ENCODE peak calls at places on chromosome 6, in seven cellular contexts. I is neuronal stem cell, B is IMR-90, X is H9, U is H1, T is trophoblast cell, Y is mesenchymal stem cell. J is an unnamed sample.
A peak's percentile ranks its signal among the peaks of the same experiment; 100 is the strongest.

GRCh38 chr6:126661646-126662045 is 321.7 kb downstream of the CENPW start:
- DNase-seq in I (no peak), B (peak; percentile 87), X (no peak), U (no peak), T (no peak), Y (peak; percentile 59), J (no peak)

GRCh38 chr6:140256213-140256612 is 881.8 kb upstream of the CITED2 start:
- DNase-seq in X (no peak), B (peak; percentile 3), U (no peak), I (no peak), T (no peak), Y (no peak), J (peak; percentile 38)

GRCh38 chr6:52724406-52725121 is 38.7 kb downstream of the GSTA2 start:
- DNase-seq in X (peak; percentile 71), B (peak; percentile 60), I (peak; percentile 20), Y (peak; percentile 69), U (peak; percentile 75), T (peak; percentile 91), J (peak; percentile 81)

GRCh38 chr6:340991-341827 is 48.9 kb downstream of the DUSP22 start:
- DNase-seq in B (no peak), I (no peak), X (no peak), T (peak; percentile 45), Y (no peak), U (no peak), J (no peak)

GRCh38 chr6:29759457-29759856 is 36.2 kb downstream of the HLA-F start:
- DNase-seq in I (no peak), T (no peak), Y (no peak), X (peak; percentile 94), B (no peak), U (peak; percentile 64), J (peak; percentile 90)

GRCh38 chr6:159691133-159691962 is 1.7 kb downstream of the SOD2 start:
- DNase-seq in B (peak; percentile 92), U (no peak), Y (peak; percentile 97), X (no peak), T (peak; percentile 91), I (no peak), J (peak; percentile 58)

GRCh38 chr6:134766497-134766896 is 183.4 kb downstream of the ALDH8A1 start:
- DNase-seq in Y (no peak), T (no peak), I (no peak), U (no peak), B (no peak), X (no peak), J (no peak)

GRCh38 chr6:151379933-151380847 is 11.2 kb downstream of the ZBTB2 start:
- DNase-seq in U (no peak), B (no peak), X (no peak), Y (peak; percentile 25), I (no peak), T (no peak), J (no peak)

GRCh38 chr6:90078513-90079289 is 184.4 kb downstream of the GJA10 start:
- DNase-seq in B (no peak), T (peak; percentile 75), X (no peak), I (no peak), Y (no peak), U (no peak), J (no peak)

GRCh38 chr6:21005816-21006553 is 471.7 kb downstream of the CDKAL1 start:
- DNase-seq in U (no peak), Y (peak; percentile 81), B (peak; percentile 94), I (no peak), X (no peak), T (no peak), J (no peak)

GRCh38 chr6:165850434-165851019 is 187.5 kb upstream of the PDE10A start:
- DNase-seq in X (peak; percentile 57), Y (peak; percentile 51), B (peak; percentile 57), U (peak; percentile 86), I (peak; percentile 53), T (peak; percentile 88), J (peak; percentile 51)

GRCh38 chr6:95576218-95576617 is 1.1 kb upstream of the MANEA start:
- DNase-seq in X (no peak), I (no peak), U (no peak), Y (no peak), T (no peak), B (no peak), J (no peak)

DNA sequence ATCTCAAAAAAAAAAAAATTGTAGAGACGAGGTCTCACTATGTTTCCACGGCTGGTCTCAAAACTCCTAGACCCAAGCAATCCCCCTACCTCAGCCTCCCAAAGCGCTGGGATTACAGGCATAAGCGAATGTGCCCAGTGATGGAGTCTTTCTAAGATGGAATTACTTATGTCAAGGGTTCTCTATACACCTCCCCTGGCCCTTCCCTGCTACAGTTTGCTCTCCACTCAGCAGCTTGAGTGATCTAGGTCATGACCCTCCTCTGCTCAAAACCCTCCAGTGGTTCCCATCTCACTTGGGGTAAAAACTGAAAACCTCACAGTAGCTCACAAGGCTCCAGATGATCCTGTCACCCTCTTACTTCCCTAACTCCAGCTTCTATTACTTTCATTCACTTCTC is 1.8 kb upstream of the DNPH1 start:
- DNase-seq in I (no peak), U (no peak), Y (no peak), X (no peak), T (no peak), B (no peak), J (no peak)
- H3K23ac ChIP-seq in I (no peak overlapping the region), U (no peak overlapping the region), Y (no peak overlapping the region), X (no peak overlapping the region), T (no peak overlapping the region), B (no peak overlapping the region), J (no peak overlapping the region)

GRCh38 chr6:148044921-148045320 is 297.7 kb upstream of the SASH1 start:
- DNase-seq in Y (peak; percentile 14), X (no peak), I (no peak), T (no peak), B (peak; percentile 5), U (no peak), J (no peak)
- H3K27ac ChIP-seq in Y (no peak overlapping the region), X (no peak overlapping the region), I (no peak overlapping the region), T (no peak overlapping the region), B (no peak overlapping the region), U (no peak overlapping the region), J (no peak overlapping the region)

DNA sequence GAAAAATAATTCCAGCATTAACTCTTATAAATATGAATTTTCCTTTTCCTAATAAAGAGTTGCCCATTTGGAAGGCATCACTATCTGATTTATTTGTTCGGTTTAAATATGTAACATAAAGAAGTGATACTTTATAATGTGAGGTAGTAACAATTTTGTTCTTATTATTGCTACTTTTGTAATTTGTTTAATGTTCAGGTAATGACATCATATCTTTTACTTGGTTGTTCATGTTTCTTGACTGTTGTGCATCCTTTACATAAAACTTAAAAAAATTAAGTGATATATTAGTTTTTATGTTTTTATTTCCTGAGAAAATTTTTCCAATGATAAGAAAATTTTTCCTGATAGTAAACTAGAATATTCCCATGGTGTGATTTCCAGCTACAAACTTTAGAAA is 124.6 kb downstream of the AFG1L start:
- DNase-seq in T (no peak), B (no peak), X (no peak), I (no peak), U (no peak), Y (no peak), J (no peak)
- H2BK5ac ChIP-seq in T (no peak overlapping the region), B (no peak overlapping the region), X (no peak overlapping the region), I (no peak overlapping the region), U (no peak overlapping the region), Y (no peak overlapping the region), J (no peak overlapping the region)

GRCh38 chr6:143236151-143236788 is 175.6 kb downstream of the AIG1 start:
- DNase-seq in B (peak; percentile 31), Y (no peak), T (peak; percentile 61), U (no peak), I (no peak), X (peak; percentile 38), J (peak; percentile 22)
- H3K23ac ChIP-seq in B (no peak overlapping the region), Y (no peak overlapping the region), T (no peak overlapping the region), U (no peak overlapping the region), I (no peak overlapping the region), X (no peak overlapping the region), J (no peak overlapping the region)

DNA sequence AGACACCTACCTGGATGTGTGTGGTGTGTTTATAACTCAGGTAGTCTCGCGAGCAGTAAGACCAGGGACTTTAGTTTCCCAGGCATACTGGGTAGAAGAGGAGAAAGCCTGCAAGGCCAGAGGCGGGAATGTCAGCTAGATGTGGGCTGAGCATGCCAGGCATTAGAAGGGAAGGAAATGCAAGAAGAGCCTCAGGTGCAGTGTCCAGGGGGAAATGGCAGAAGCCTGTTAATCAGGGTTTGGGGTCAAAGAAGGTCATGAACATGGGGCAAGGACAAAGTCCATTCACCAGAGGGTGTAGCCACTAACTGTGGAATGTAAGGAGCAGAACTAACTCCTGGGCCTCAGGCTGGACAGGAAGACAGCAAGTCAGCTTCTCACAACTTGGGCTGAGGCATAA is 305.0 kb downstream of the SMOC2 start:
- DNase-seq in I (no peak), Y (no peak), B (no peak), U (no peak), X (no peak), T (peak; percentile 37), J (no peak)
- H3K27ac ChIP-seq in I (no peak overlapping the region), Y (no peak overlapping the region), B (no peak overlapping the region), U (no peak overlapping the region), X (no peak overlapping the region), T (no peak overlapping the region), J (no peak overlapping the region)

GRCh38 chr6:132089173-132089572 is 138.0 kb upstream of the CCN2 start:
- DNase-seq in T (no peak), B (no peak), I (no peak), X (no peak), Y (no peak), U (no peak), J (no peak)
- H2BK5ac ChIP-seq in T (no peak overlapping the region), B (no peak overlapping the region), I (no peak overlapping the region), X (no peak overlapping the region), Y (no peak overlapping the region), U (no peak overlapping the region), J (no peak overlapping the region)